ENCODE peak calls at places on chromosomes 16 and 17, in nine cellular contexts. T is posterior cingulate gyrus; V is G401; S is NCI-H1436; N is NCI-H187 treated with DMSO at 0.1 percent for 48 hours; G is GM13976; M is mucosa of descending colon; E is stimulated activated CD4-positive, alpha-beta T cell treated with anti-CD3 and anti-CD28 coated beads, Interleukin-2, amount 100 ng/mL, for 48 hours; F is lower lobe of right lung. C is an unnamed sample.

GRCh38 chr17:226773-227580 is 45.5 kb upstream of the DOC2B start:
- DNase-seq in V (peak; percentile 78), S (no peak), M (no peak), E (no peak), N (no peak), T (peak; percentile 28), G (no peak), F (peak; percentile 30), C (no peak)

GRCh38 chr17:36641877-36642845 is 40.8 kb downstream of the MRM1 start:
- DNase-seq in G (no peak), T (no peak), N (no peak), S (no peak), E (no peak), M (peak; percentile 34), V (peak; percentile 22), F (no peak), C (no peak)

GRCh38 chr16:17829826-17830225 is 359.1 kb upstream of the XYLT1 start:
- DNase-seq in S (no peak), E (no peak), M (no peak), V (no peak), G (no peak), F (no peak), N (no peak), T (no peak), C (no peak)

GRCh38 chr16:90077757-90078593 is 844 bp upstream of the PRDM7 start:
- DNase-seq in F (no peak), S (no peak), E (no peak), V (peak; percentile 75), M (peak; percentile 19), T (no peak), G (peak; percentile 60), N (no peak), C (no peak)

GRCh38 chr17:68513932-68514331 is 1.7 kb downstream of the PRKAR1A start:
- DNase-seq in S (no peak), V (no peak), E (no peak), G (no peak), T (no peak), N (no peak), F (no peak), M (no peak), C (no peak)

GRCh38 chr16:14564881-14565687 is 65.0 kb downstream of the PARN start:
- DNase-seq in F (no peak), G (no peak), T (no peak), N (no peak), V (no peak), M (peak; percentile 48), S (peak; percentile 71), E (no peak), C (no peak)

GRCh38 chr17:49525831-49526741 is 31.0 kb downstream of the NGFR start:
- DNase-seq in T (no peak), E (no peak), S (no peak), N (no peak), F (no peak), G (no peak), M (peak; percentile 18), V (peak; percentile 97), C (no peak)

GRCh38 chr17:78114831-78115723 is 13.5 kb downstream of the TMC6 start:
- DNase-seq in V (no peak), E (no peak), T (peak; percentile 96), S (no peak), M (no peak), F (no peak), G (no peak), N (no peak), C (no peak)

GRCh38 chr17:63542218-63542545 is 8.1 kb upstream of the DCAF7 start:
- DNase-seq in E (no peak), G (no peak), T (no peak), M (no peak), S (no peak), N (no peak), V (no peak), F (no peak), C (no peak)

GRCh38 chr16:27993587-27993986 is 69.9 kb downstream of the GSG1L start:
- DNase-seq in F (no peak), G (no peak), V (no peak), M (no peak), N (no peak), S (no peak), E (no peak), T (no peak), C (no peak)

GRCh38 chr16:59633996-59634579 is 900.0 kb upstream of the GOT2 start:
- DNase-seq in M (no peak), V (no peak), G (no peak), T (no peak), E (no peak), S (no peak), N (no peak), F (no peak), C (no peak)

GRCh38 chr16:54687043-54687655 is 243.5 kb upstream of the IRX5 start:
- DNase-seq in T (no peak), M (no peak), G (no peak), N (no peak), F (no peak), V (no peak), S (no peak), E (no peak), C (no peak)

GRCh38 chr17:76544123-76544915 is 4.5 kb downstream of the PRCD start:
- DNase-seq in G (no peak), F (no peak), S (no peak), N (no peak), V (peak; percentile 80), M (no peak), T (peak; percentile 64), E (no peak), C (no peak)

GRCh38 chr17:34673995-34674900 is 94.9 kb downstream of the TMEM132E start:
- DNase-seq in F (no peak), E (no peak), V (no peak), N (no peak), S (no peak), M (no peak), T (no peak), G (peak; percentile 12), C (no peak)

GRCh38 chr16:11572301-11572995 is 14.3 kb downstream of the LITAF start:
- DNase-seq in E (no peak), N (no peak), F (no peak), T (no peak), G (no peak), V (no peak), M (no peak), S (no peak), C (no peak)

GRCh38 chr17:6505425-6506142 is 50.8 kb downstream of the PITPNM3 start:
- DNase-seq in N (no peak), G (no peak), T (no peak), F (peak; percentile 9), M (no peak), S (no peak), E (no peak), V (no peak), C (peak; percentile 24)

GRCh38 chr17:59202320-59202719 is 7.5 kb upstream of the SMG8 start:
- DNase-seq in S (no peak), V (no peak), T (no peak), N (no peak), G (no peak), E (no peak), M (no peak), F (no peak), C (no peak)

GRCh38 chr17:1232786-1233185 is 37.5 kb upstream of the BHLHA9 start:
- DNase-seq in T (no peak), S (no peak), N (no peak), E (no peak), G (no peak), M (no peak), F (no peak), V (no peak), C (no peak)

GRCh38 chr17:45431531-45432404 is 902 bp downstream of the ARHGAP27 start:
- DNase-seq in S (peak; percentile 84), M (peak; percentile 97), T (no peak), N (no peak), G (peak; percentile 94), V (peak; percentile 33), F (peak; percentile 97), E (peak; percentile 61), C (peak; percentile 66)

GRCh38 chr17:80637286-80637703 is 92.7 kb downstream of the RPTOR start:
- DNase-seq in F (no peak), V (peak; percentile 19), T (no peak), S (no peak), N (peak; percentile 77), G (no peak), M (no peak), E (no peak), C (no peak)

GRCh38 chr16:78668393-78668792 is 568.9 kb downstream of the WWOX start:
- DNase-seq in G (no peak), S (no peak), M (no peak), V (no peak), T (no peak), N (no peak), F (no peak), E (no peak), C (no peak)

GRCh38 chr17:40833882-40834281 is 11.5 kb upstream of the KRT10 start:
- DNase-seq in M (no peak), N (no peak), S (no peak), G (no peak), F (no peak), E (no peak), T (no peak), V (no peak), C (no peak)

GRCh38 chr17:9810100-9810949 is 11.6 kb downstream of the GSG1L2 start:
- DNase-seq in S (no peak), N (no peak), E (no peak), F (no peak), T (no peak), G (no peak), V (no peak), M (no peak), C (no peak)

GRCh38 chr17:9644910-9645751 is at the start of gene USP43:
- DNase-seq in V (peak; percentile 13), M (peak; percentile 76), G (peak; percentile 59), F (peak; percentile 71), T (peak; percentile 13), N (no peak), S (peak; percentile 34), E (no peak), C (no peak)

GRCh38 chr17:66964083-66964771 is at the start of gene CACNG4:
- DNase-seq in T (no peak), V (no peak), G (no peak), M (no peak), N (no peak), S (peak; percentile 70), E (no peak), F (no peak), C (no peak)

GRCh38 chr16:57538235-57538711 is 1.9 kb upstream of the CCDC102A start:
- DNase-seq in E (no peak), S (no peak), N (no peak), V (no peak), F (peak; percentile 37), G (peak; percentile 34), T (no peak), M (no peak), C (no peak)

GRCh38 chr16:80656731-80657150 is 115.9 kb downstream of the DYNLRB2 start:
- DNase-seq in T (no peak), N (no peak), V (peak; percentile 45), G (peak; percentile 70), F (no peak), E (peak; percentile 31), S (no peak), M (no peak), C (no peak)

GRCh38 chr17:66431910-66432309 is 129.5 kb downstream of the PRKCA start:
- DNase-seq in S (no peak), E (no peak), G (no peak), V (no peak), T (no peak), M (no peak), N (no peak), F (no peak), C (no peak)

GRCh38 chr17:46925185-46925858 is 2.4 kb downstream of the GOSR2 start:
- DNase-seq in E (no peak), T (no peak), V (no peak), F (no peak), M (no peak), N (no peak), S (no peak), G (no peak), C (no peak)